ENCODE peak calls at places on chromosomes 7 and 10, in four cellular contexts. One of them, this sample, is unnamed.

GRCh38 chr7:24576171-24577052 is 3.2 kb downstream of the PALS2 start:
- DNase-seq in body of pancreas: peak; percentile 55
- DNase-seq in A549: peak; percentile 72
- DNase-seq in IMR-90: peak; percentile 77
- DNase-seq in this sample: peak; percentile 23

GRCh38 chr10:33026422-33026821 is 68.4 kb upstream of the ITGB1 start:
- DNase-seq in A549: no peak
- DNase-seq in IMR-90: no peak
- DNase-seq in body of pancreas: no peak
- DNase-seq in this sample: no peak

GRCh38 chr10:62980697-62981495 is 152.2 kb upstream of the NRBF2 start:
- DNase-seq in A549: no peak
- DNase-seq in IMR-90: no peak
- DNase-seq in body of pancreas: no peak
- DNase-seq in this sample: peak; percentile 64

GRCh38 chr7:71411475-71411874 is 279.5 kb downstream of the GALNT17 start:
- DNase-seq in IMR-90: no peak
- DNase-seq in A549: no peak
- DNase-seq in body of pancreas: no peak
- DNase-seq in this sample: no peak

GRCh38 chr7:96085953-96086352 is 235.9 kb downstream of the SLC25A13 start:
- DNase-seq in body of pancreas: no peak
- DNase-seq in IMR-90: no peak
- DNase-seq in A549: no peak
- DNase-seq in this sample: no peak

GRCh38 chr10:61754553-61755540 is 92.1 kb downstream of the CABCOCO1 start:
- DNase-seq in IMR-90: peak; percentile 35
- DNase-seq in A549: no peak
- DNase-seq in body of pancreas: no peak
- DNase-seq in this sample: peak; percentile 25

GRCh38 chr10:58817499-58817898 is 304.8 kb downstream of the BICC1 start:
- DNase-seq in A549: peak; percentile 21
- DNase-seq in IMR-90: peak; percentile 43
- DNase-seq in body of pancreas: no peak
- DNase-seq in this sample: no peak

GRCh38 chr7:135206887-135207738 is 4.2 kb downstream of the WDR91 start:
- DNase-seq in body of pancreas: no peak
- DNase-seq in IMR-90: no peak
- DNase-seq in A549: no peak
- DNase-seq in this sample: no peak

GRCh38 chr7:90173127-90173844 is 19.0 kb downstream of the STEAP1 start:
- DNase-seq in body of pancreas: no peak
- DNase-seq in IMR-90: peak; percentile 50
- DNase-seq in A549: peak; percentile 35
- DNase-seq in this sample: no peak

GRCh38 chr10:61464461-61465215 is 11.5 kb upstream of the TMEM26 start:
- DNase-seq in IMR-90: peak; percentile 88
- DNase-seq in body of pancreas: no peak
- DNase-seq in A549: no peak
- DNase-seq in this sample: peak; percentile 22

GRCh38 chr10:21989453-21990154 is 13.9 kb downstream of the DNAJC1 start:
- DNase-seq in body of pancreas: peak; percentile 69
- DNase-seq in A549: peak; percentile 74
- DNase-seq in IMR-90: peak; percentile 52
- DNase-seq in this sample: peak; percentile 46

GRCh38 chr10:3758491-3758970 is 26.5 kb downstream of the KLF6 start:
- DNase-seq in IMR-90: no peak
- DNase-seq in A549: no peak
- DNase-seq in body of pancreas: no peak
- DNase-seq in this sample: no peak

GRCh38 chr7:127588697-127589482 is 679 bp downstream of the ARF5 start:
- DNase-seq in body of pancreas: peak; percentile 90
- DNase-seq in IMR-90: peak; percentile 51
- DNase-seq in A549: peak; percentile 60
- DNase-seq in this sample: peak; percentile 51

GRCh38 chr7:105581066-105581811 is at the start of gene EFCAB10:
- DNase-seq in IMR-90: peak; percentile 38
- DNase-seq in body of pancreas: peak; percentile 71
- DNase-seq in A549: peak; percentile 88
- DNase-seq in this sample: peak; percentile 62

GRCh38 chr10:44011603-44011981 is 362.9 kb upstream of the ZNF32 start:
- DNase-seq in IMR-90: no peak
- DNase-seq in A549: no peak
- DNase-seq in body of pancreas: no peak
- DNase-seq in this sample: no peak

GRCh38 chr7:151243411-151244155 is 4.9 kb downstream of the SMARCD3 start:
- DNase-seq in A549: no peak
- DNase-seq in body of pancreas: no peak
- DNase-seq in IMR-90: no peak
- DNase-seq in this sample: no peak
- H3K4me1 ChIP-seq in A549: peaks cover 48% of the 10 kb centered on the region
- H3K4me1 ChIP-seq in body of pancreas: peaks cover 50% of the 10 kb centered on the region
- H3K4me1 ChIP-seq in IMR-90: peaks cover 26% of the 10 kb centered on the region
- H3K4me1 ChIP-seq in this sample: no peaks in the 10 kb centered on the region

GRCh38 chr7:144731661-144732060 is 104.2 kb downstream of the TPK1 start:
- DNase-seq in A549: no peak
- DNase-seq in body of pancreas: no peak
- DNase-seq in IMR-90: no peak
- DNase-seq in this sample: no peak
- H3K27ac ChIP-seq in A549: no peak overlapping the region
- H3K27ac ChIP-seq in body of pancreas: no peak overlapping the region
- H3K27ac ChIP-seq in IMR-90: no peak overlapping the region
- H3K27ac ChIP-seq in this sample: no peak overlapping the region

GRCh38 chr7:6558837-6559236 is 7.6 kb upstream of the GRID2IP start:
- DNase-seq in A549: peak; percentile 78
- DNase-seq in IMR-90: peak; percentile 21
- DNase-seq in body of pancreas: peak; percentile 14
- DNase-seq in this sample: no peak
- TF ChIP-seq CTCF in A549: peak; percentile 46
- TF ChIP-seq CTCF in IMR-90: peak; percentile 27
- TF ChIP-seq CTCF in body of pancreas: no peak
- TF ChIP-seq CTCF in this sample: peak; percentile 54

DNA sequence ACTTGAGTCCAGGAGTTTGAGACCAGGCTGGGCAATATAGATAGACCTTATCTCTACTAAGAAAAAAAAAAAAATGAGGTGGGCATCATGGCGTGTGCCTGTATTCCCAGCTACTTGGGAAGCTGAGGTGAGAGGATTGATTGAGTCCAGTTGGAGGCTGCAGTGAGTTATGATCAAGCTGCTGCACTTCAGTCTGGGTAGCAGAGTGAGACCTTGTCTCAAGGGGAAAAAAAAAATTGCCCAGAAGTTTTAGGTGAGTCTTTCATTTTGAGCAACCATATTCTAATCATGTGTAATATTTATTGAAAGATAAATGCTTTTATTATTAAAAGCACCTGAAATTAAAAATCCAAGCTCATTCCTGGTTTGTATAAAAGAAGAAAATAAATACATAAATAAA is 13.1 kb downstream of the INPP5F start:
- DNase-seq in A549: no peak
- DNase-seq in IMR-90: no peak
- DNase-seq in body of pancreas: no peak
- DNase-seq in this sample: no peak
- H3K4me1 ChIP-seq in A549: peaks cover 40% of the 10 kb centered on the region
- H3K4me1 ChIP-seq in IMR-90: peaks cover 3% of the 10 kb centered on the region
- H3K4me1 ChIP-seq in body of pancreas: peaks cover 23% of the 10 kb centered on the region
- H3K4me1 ChIP-seq in this sample: peaks cover 35% of the 10 kb centered on the region

DNA sequence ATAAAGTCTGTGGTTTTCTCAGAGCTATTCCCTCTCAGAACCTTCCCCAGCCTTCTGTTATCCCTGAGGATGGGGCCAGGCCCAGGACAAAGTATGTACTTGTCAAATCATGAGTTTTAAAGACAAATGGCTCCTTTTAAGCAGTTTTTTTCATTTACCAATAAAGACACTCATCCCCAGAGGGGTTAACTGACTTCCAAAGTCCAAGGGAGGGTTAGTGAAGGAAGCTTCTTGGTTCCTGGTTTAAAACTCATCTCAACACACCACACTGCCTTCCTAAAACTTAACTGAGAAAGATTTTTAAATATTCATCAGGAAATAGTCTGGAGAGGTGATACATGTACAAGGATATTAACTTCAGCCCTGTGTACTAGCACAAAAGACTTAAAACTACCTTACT is 15.9 kb downstream of the NMT2 start:
- DNase-seq in body of pancreas: no peak
- DNase-seq in A549: no peak
- DNase-seq in IMR-90: no peak
- DNase-seq in this sample: no peak
- H3K27ac ChIP-seq in body of pancreas: no peak overlapping the region
- H3K27ac ChIP-seq in A549: no peak overlapping the region
- H3K27ac ChIP-seq in IMR-90: no peak overlapping the region
- H3K27ac ChIP-seq in this sample: no peak overlapping the region

DNA sequence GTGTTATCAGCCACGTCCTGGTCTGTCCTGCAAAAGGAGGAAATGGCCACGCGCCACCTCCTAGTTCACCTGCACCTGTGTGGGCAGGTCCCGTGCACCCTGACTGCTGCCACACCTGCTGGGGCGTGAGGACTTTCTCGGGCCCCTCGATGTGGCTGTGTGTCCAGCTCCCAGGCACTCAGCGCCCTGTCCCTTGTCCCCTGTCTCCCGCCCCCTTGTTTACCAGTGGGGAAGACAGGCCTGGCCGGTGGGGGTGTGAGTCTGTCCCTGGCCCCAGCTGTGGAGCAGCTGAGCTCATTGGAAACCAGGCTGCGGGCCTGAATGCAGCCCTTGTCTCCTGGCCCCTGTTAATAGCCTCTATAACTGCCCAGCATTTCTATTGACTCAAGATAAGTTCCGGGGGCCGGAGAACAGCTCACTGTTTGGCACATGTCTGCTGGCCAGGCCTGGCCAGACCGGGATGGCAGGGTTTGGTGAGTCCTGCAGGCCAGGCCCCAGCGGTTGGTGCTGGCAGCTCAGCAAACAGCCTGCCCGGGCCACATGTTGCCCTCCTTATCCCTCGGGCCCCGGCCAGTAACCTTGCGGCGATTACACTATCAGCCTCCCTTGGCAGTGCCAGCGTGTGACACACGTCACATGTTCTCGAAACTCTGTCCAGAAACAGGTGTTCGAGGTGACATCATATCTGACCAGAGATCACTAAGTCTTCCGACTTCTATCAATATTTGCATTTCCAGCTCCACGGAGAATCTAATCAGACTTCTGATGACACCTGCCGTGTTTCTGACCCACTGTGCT is 52.1 kb downstream of the FOXL3 start:
- DNase-seq in IMR-90: no peak
- DNase-seq in body of pancreas: peak; percentile 99
- DNase-seq in A549: no peak
- DNase-seq in this sample: no peak
- TF ChIP-seq CTCF in IMR-90: no peak
- TF ChIP-seq CTCF in body of pancreas: peak; percentile 55
- TF ChIP-seq CTCF in A549: no peak
- TF ChIP-seq CTCF in this sample: no peak

GRCh38 chr7:34083440-34083839 is 178.1 kb downstream of the BMPER start:
- DNase-seq in body of pancreas: no peak
- DNase-seq in A549: no peak
- DNase-seq in IMR-90: peak; percentile 36
- DNase-seq in this sample: peak; percentile 35
- H3K4me1 ChIP-seq in body of pancreas: no peaks in the 10 kb centered on the region
- H3K4me1 ChIP-seq in A549: peaks cover 8% of the 10 kb centered on the region
- H3K4me1 ChIP-seq in IMR-90: no peaks in the 10 kb centered on the region
- H3K4me1 ChIP-seq in this sample: no peaks in the 10 kb centered on the region

GRCh38 chr10:102410427-102411073 is 8.0 kb downstream of the PSD start:
- DNase-seq in A549: no peak
- DNase-seq in body of pancreas: no peak
- DNase-seq in IMR-90: no peak
- DNase-seq in this sample: no peak
- H3K27ac ChIP-seq in A549: peak overlapping the region; percentile 58
- H3K27ac ChIP-seq in body of pancreas: no peak overlapping the region
- H3K27ac ChIP-seq in IMR-90: no peak overlapping the region
- H3K27ac ChIP-seq in this sample: no peak overlapping the region